ENCODE peak calls at places on chromosome 1, in nine cellular contexts. R is foreskin fibroblast; L is effector memory CD4-positive, alpha-beta T cell; J is skeletal muscle cell; M is stimulated activated CD4-positive, alpha-beta T cell treated with anti-CD3 and anti-CD28 coated beads, Interleukin-1b, Interleukin-23, amount 100 ng/mL, for 24 hours; V is left cardiac atrium; G is CD8-positive, alpha-beta memory T cell; C is AG04450; X is immature natural killer cell. Z is an unnamed sample.

GRCh38 chr1:228511539-228512445 is 24.6 kb downstream of the RNF187 start:
- DNase-seq in R (no peak), L (no peak), J (no peak), M (no peak), V (no peak), G (no peak), C (no peak), X (no peak), Z (no peak)

GRCh38 chr1:174818951-174819350 is 180.8 kb upstream of the CACYBP start:
- DNase-seq in R (no peak), L (no peak), J (no peak), M (no peak), V (peak), G (no peak), C (no peak), X (no peak), Z (no peak)

GRCh38 chr1:157287462-157287861 is 149.3 kb upstream of the ETV3 start:
- DNase-seq in R (no peak), L (no peak), J (no peak), M (no peak), V (no peak), G (no peak), C (no peak), X (no peak), Z (no peak)

GRCh38 chr1:194167956-194168355 is 981.5 kb upstream of the B3GALT2 start:
- DNase-seq in R (no peak), L (no peak), J (no peak), M (no peak), V (no peak), G (no peak), C (no peak), X (no peak), Z (no peak)

GRCh38 chr1:208525417-208525816 is 281.2 kb upstream of the PLXNA2 start:
- DNase-seq in R (no peak), L (no peak), J (no peak), M (no peak), V (no peak), G (no peak), C (no peak), X (no peak), Z (no peak)

GRCh38 chr1:41980872-41981653 is 62.3 kb upstream of the HIVEP3 start:
- DNase-seq in R (no peak), L (no peak), J (no peak), M (no peak), V (no peak), G (no peak), C (no peak), X (peak), Z (peak)

GRCh38 chr1:217137210-217137871 is 414.1 kb upstream of the ESRRG start:
- DNase-seq in R (no peak), L (no peak), J (no peak), M (no peak), V (no peak), G (no peak), C (no peak), X (no peak), Z (no peak)

GRCh38 chr1:227899141-227899819 is 48.5 kb downstream of the WNT9A start:
- DNase-seq in R (no peak), L (no peak), J (no peak), M (no peak), V (no peak), G (no peak), C (no peak), X (no peak), Z (no peak)

GRCh38 chr1:26537951-26538352 is 8.4 kb downstream of the RPS6KA1 start:
- DNase-seq in R (no peak), L (no peak), J (no peak), M (no peak), V (no peak), G (no peak), C (no peak), X (peak), Z (no peak)

GRCh38 chr1:60149254-60149653 is 75.7 kb upstream of the C1orf87 start:
- DNase-seq in R (no peak), L (no peak), J (no peak), M (no peak), V (peak), G (no peak), C (no peak), X (no peak), Z (no peak)

GRCh38 chr1:156124557-156125483 is 10.3 kb downstream of the LMNA start:
- DNase-seq in R (peak), L (peak), J (no peak), M (no peak), V (peak), G (peak), C (no peak), X (peak), Z (no peak)

GRCh38 chr1:160108888-160109662 is 6.5 kb upstream of the ATP1A2 start:
- DNase-seq in R (peak), L (no peak), J (no peak), M (peak), V (no peak), G (no peak), C (no peak), X (peak), Z (peak)

GRCh38 chr1:9326596-9326995 is 33.9 kb downstream of the SPSB1 start:
- DNase-seq in R (peak), L (no peak), J (peak), M (no peak), V (no peak), G (no peak), C (peak), X (no peak), Z (no peak)